ENCODE peak calls at places on chromosomes 5 and 9, in ten cellular contexts. N is CD4-positive, alpha-beta memory T cell; Y is stomach; H is CD8-positive, alpha-beta memory T cell; J is cardiac muscle cell; Z is pancreas; B is coronary artery; A is astrocyte of the spinal cord; K is aorta; T is upper lobe of right lung. P is an unnamed sample.

GRCh38 chr5:169128679-169129078 is 172.3 kb downstream of the SLIT3 start:
- DNase-seq in K (no peak), H (no peak), A (no peak), B (no peak), T (no peak), J (no peak), Y (no peak), Z (no peak), N (no peak), P (no peak)

GRCh38 chr5:177468329-177469058 is 4.9 kb downstream of the DBN1 start:
- DNase-seq in N (no peak), B (no peak), K (no peak), Z (no peak), H (no peak), Y (no peak), J (no peak), T (no peak), A (peak; percentile 55), P (no peak)

GRCh38 chr5:172178301-172179031 is 9.6 kb downstream of the STK10 start:
- DNase-seq in H (no peak), Z (no peak), A (no peak), K (no peak), Y (peak; percentile 86), J (no peak), T (no peak), N (peak; percentile 70), B (no peak), P (no peak)

GRCh38 chr5:141135030-141135717 is at the start of gene PCDHB5:
- DNase-seq in A (peak; percentile 5), H (no peak), B (no peak), N (no peak), K (no peak), J (peak; percentile 35), Y (no peak), T (no peak), Z (peak; percentile 48), P (no peak)

GRCh38 chr5:156594406-156594805 is 255.7 kb upstream of the PPP1R2B start:
- DNase-seq in A (no peak), J (no peak), K (no peak), Z (no peak), Y (no peak), T (no peak), N (no peak), H (no peak), B (no peak), P (no peak)

GRCh38 chr9:84343111-84343521 is 2.6 kb upstream of the SLC28A3 start:
- DNase-seq in H (no peak), J (peak; percentile 84), A (peak; percentile 28), K (no peak), Y (no peak), N (no peak), T (no peak), Z (no peak), B (no peak), P (no peak)

GRCh38 chr5:168603776-168604175 is 24.6 kb upstream of the PANK3 start:
- DNase-seq in T (no peak), H (no peak), Y (no peak), J (no peak), Z (no peak), B (no peak), N (no peak), K (no peak), A (no peak), P (no peak)

GRCh38 chr5:176533390-176533789 is 3.8 kb downstream of the RNF44 start:
- DNase-seq in B (no peak), Y (no peak), J (peak; percentile 34), A (peak; percentile 41), Z (no peak), T (no peak), H (no peak), N (no peak), K (peak; percentile 77), P (peak; percentile 68)

GRCh38 chr5:15946026-15946425 is 233.6 kb downstream of the MARCHF11 start:
- DNase-seq in T (no peak), J (no peak), Z (no peak), K (no peak), N (no peak), Y (no peak), A (no peak), B (no peak), H (no peak), P (no peak)

GRCh38 chr5:116626272-116626723 is 51.7 kb upstream of the SEMA6A start:
- DNase-seq in Y (peak; percentile 63), H (no peak), Z (peak; percentile 25), J (no peak), N (no peak), T (no peak), B (peak; percentile 83), A (peak; percentile 81), K (no peak), P (no peak)

GRCh38 chr5:111461261-111461671 is 51.1 kb downstream of the STARD4 start:
- DNase-seq in B (no peak), A (peak; percentile 6), H (no peak), N (no peak), Z (no peak), K (no peak), T (no peak), Y (no peak), J (peak; percentile 63), P (peak; percentile 17)

DNA sequence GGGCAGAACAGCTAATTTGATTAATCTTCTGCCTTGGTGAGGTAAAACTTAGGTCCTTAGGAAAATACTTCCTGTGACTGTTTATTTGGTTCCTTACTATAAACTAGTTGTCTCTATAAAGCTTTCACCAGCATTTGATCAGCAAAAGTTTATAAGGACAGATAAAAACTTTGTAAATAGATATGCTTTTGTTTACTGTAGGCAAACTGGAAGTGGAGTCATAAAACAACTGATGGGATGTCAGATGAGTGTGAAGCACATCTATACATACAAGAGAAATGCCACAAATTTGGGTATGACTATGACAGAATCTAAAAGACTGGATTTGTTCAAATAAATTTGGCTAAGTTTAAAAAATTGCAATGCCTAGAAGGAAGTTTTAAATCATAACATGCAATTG is 5.5 kb downstream of the PTGER4 start:
- DNase-seq in B (no peak), N (no peak), K (no peak), H (no peak), A (no peak), T (no peak), J (no peak), Z (no peak), Y (no peak), P (no peak)
- H3K4me3 ChIP-seq in B (peak overlapping the region; percentile 12), N (no peak overlapping the region), K (no peak overlapping the region), H (peak overlapping the region; percentile 36), A (peak overlapping the region; percentile 81), T (peak overlapping the region; percentile 88), J (no peak overlapping the region), Z (peak overlapping the region; percentile 86), Y (peak overlapping the region; percentile 65), P (no peak overlapping the region)

GRCh38 chr5:29811914-29812679 is 1381.4 kb upstream of the CDH6 start:
- DNase-seq in K (no peak), J (peak; percentile 14), H (no peak), Y (no peak), T (no peak), Z (no peak), N (no peak), B (no peak), A (no peak), P (no peak)
- H3K4me3 ChIP-seq in K (no peak overlapping the region), J (no peak overlapping the region), H (no peak overlapping the region), Y (no peak overlapping the region), T (no peak overlapping the region), Z (no peak overlapping the region), N (no peak overlapping the region), B (no peak overlapping the region), A (no peak overlapping the region), P (no peak overlapping the region)

GRCh38 chr9:111961011-111961410 is 64.4 kb downstream of the UGCG start:
- DNase-seq in T (no peak), Y (no peak), N (no peak), J (no peak), A (peak; percentile 62), B (no peak), K (no peak), Z (no peak), H (no peak), P (no peak)

GRCh38 chr9:111957856-111958631 is 61.4 kb downstream of the UGCG start:
- DNase-seq in J (no peak), A (peak; percentile 97), H (no peak), K (no peak), N (no peak), Y (no peak), Z (no peak), T (no peak), B (no peak), P (no peak)

GRCh38 chr9:111959960-111960359 is 63.3 kb downstream of the UGCG start:
- DNase-seq in J (no peak), T (no peak), K (no peak), A (peak; percentile 74), B (no peak), N (no peak), H (no peak), Y (no peak), Z (no peak), P (no peak)

GRCh38 chr9:111961575-111961974 is 65.0 kb downstream of the UGCG start:
- DNase-seq in Z (peak; percentile 60), K (no peak), Y (peak; percentile 68), B (no peak), H (no peak), J (no peak), T (no peak), A (peak; percentile 98), N (no peak), P (peak; percentile 36)

DNA sequence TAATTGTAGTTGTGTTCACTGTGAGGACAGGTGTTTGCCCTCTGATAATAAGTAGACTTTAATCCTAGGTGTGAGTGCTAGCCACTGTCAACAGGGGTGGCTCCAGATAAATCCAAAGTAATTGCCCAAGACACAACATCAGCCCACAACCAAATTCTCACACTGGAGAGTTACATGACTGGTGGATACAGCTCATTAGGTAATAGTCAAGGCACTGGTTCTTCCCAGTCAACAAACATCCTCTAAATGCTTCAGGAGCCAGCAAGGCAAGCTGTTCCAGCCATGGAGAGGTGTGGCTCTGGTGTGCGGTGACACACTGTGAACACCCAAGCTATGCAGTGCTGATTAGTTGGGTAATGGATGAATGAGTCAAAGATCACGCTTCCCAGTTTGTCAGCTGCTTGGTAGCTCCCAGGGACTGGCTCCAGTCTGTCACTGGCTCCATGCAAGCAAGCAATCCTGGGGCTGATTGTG is 62.9 kb downstream of the UGCG start:
- DNase-seq in A (peak; percentile 69), K (no peak), Y (peak; percentile 63), H (no peak), T (peak; percentile 68), Z (no peak), J (peak; percentile 11), B (no peak), N (no peak), P (no peak)
- H3K4me3 ChIP-seq in A (no peak overlapping the region), K (no peak overlapping the region), Y (no peak overlapping the region), H (no peak overlapping the region), T (no peak overlapping the region), Z (no peak overlapping the region), J (no peak overlapping the region), B (no peak overlapping the region), N (no peak overlapping the region), P (no peak overlapping the region)

GRCh38 chr9:135925496-135926133 is 18.3 kb upstream of the CAMSAP1 start:
- DNase-seq in J (no peak), N (no peak), A (no peak), H (no peak), Y (no peak), T (peak; percentile 59), B (no peak), Z (no peak), K (peak; percentile 71), P (no peak)
- H3K4me3 ChIP-seq in J (no peak overlapping the region), N (no peak overlapping the region), A (no peak overlapping the region), H (no peak overlapping the region), Y (no peak overlapping the region), T (no peak overlapping the region), B (no peak overlapping the region), Z (no peak overlapping the region), K (no peak overlapping the region), P (no peak overlapping the region)

GRCh38 chr9:16824545-16825041 is 45.9 kb downstream of the BNC2 start:
- DNase-seq in Z (no peak), J (no peak), A (peak; percentile 45), H (no peak), B (no peak), K (no peak), T (no peak), Y (no peak), N (no peak), P (no peak)
- H3K4me3 ChIP-seq in Z (no peak overlapping the region), J (no peak overlapping the region), A (no peak overlapping the region), H (no peak overlapping the region), B (no peak overlapping the region), K (no peak overlapping the region), T (no peak overlapping the region), Y (no peak overlapping the region), N (no peak overlapping the region), P (no peak overlapping the region)

P was measured in Jurkat, Clone E6-1.